ENCODE peak calls at places on chromosomes 16 and 17, in nine cellular contexts. O, R, D, C, M, S, L, P and B are unnamed samples.
A peak's percentile ranks its signal among the peaks of the same experiment; 100 is the strongest.

GRCh38 chr17:34116306-34116705 is 138.8 kb upstream of the CCL2 start:
- DNase-seq in O (no peak), R (no peak), D (no peak), C (no peak), M (no peak), S (no peak), L (no peak), P (no peak), B (no peak)

GRCh38 chr17:75601057-75601987 is 13.7 kb downstream of the MYO15B start:
- DNase-seq in O (peak; percentile 88), R (peak; percentile 41), D (peak; percentile 32), C (peak; percentile 80), M (peak; percentile 14), S (peak; percentile 44), L (no peak), P (peak; percentile 36), B (peak; percentile 79)

GRCh38 chr17:14061666-14062560 is 7.4 kb upstream of the COX10 start:
- DNase-seq in O (no peak), R (no peak), D (peak; percentile 93), C (no peak), M (peak; percentile 80), S (no peak), L (no peak), P (peak; percentile 93), B (peak; percentile 62)

GRCh38 chr16:86252596-86252995 is 257.7 kb upstream of the FOXF1 start:
- DNase-seq in O (peak; percentile 35), R (no peak), D (peak; percentile 49), C (no peak), M (peak; percentile 15), S (no peak), L (no peak), P (peak; percentile 53), B (no peak)

GRCh38 chr17:75785770-75786538 is 1.3 kb downstream of the UNK start:
- DNase-seq in O (no peak), R (no peak), D (peak; percentile 79), C (no peak), M (peak; percentile 44), S (no peak), L (no peak), P (peak; percentile 45), B (no peak)

GRCh38 chr16:76456016-76456415 is 178.8 kb downstream of the CNTNAP4 start:
- DNase-seq in O (no peak), R (no peak), D (no peak), C (no peak), M (no peak), S (no peak), L (no peak), P (no peak), B (no peak)

GRCh38 chr17:77869665-77870132 is 88.8 kb upstream of the TNRC6C start:
- DNase-seq in O (no peak), R (no peak), D (no peak), C (peak; percentile 73), M (no peak), S (no peak), L (no peak), P (no peak), B (no peak)

GRCh38 chr17:62085511-62086408 is 20.7 kb upstream of the MED13 start:
- DNase-seq in O (no peak), R (no peak), D (peak; percentile 86), C (no peak), M (no peak), S (no peak), L (no peak), P (peak; percentile 33), B (no peak)

GRCh38 chr16:2482181-2483107 is 7.5 kb downstream of the TBC1D24 start:
- DNase-seq in O (no peak), R (no peak), D (peak; percentile 92), C (no peak), M (peak; percentile 83), S (peak; percentile 60), L (no peak), P (peak; percentile 86), B (peak; percentile 86)

GRCh38 chr17:74490716-74491115 is 24.3 kb downstream of the CD300A start:
- DNase-seq in O (no peak), R (no peak), D (no peak), C (no peak), M (no peak), S (no peak), L (no peak), P (no peak), B (no peak)

GRCh38 chr17:21253646-21254441 is 634 bp upstream of the NATD1 start:
- DNase-seq in O (no peak), R (no peak), D (no peak), C (no peak), M (no peak), S (no peak), L (no peak), P (no peak), B (no peak)

GRCh38 chr17:81058263-81058871 is 23.4 kb downstream of the BAIAP2 start:
- DNase-seq in O (no peak), R (no peak), D (no peak), C (no peak), M (no peak), S (no peak), L (no peak), P (no peak), B (no peak)

GRCh38 chr16:84738255-84739038 is 38.6 kb downstream of the USP10 start:
- DNase-seq in O (peak; percentile 86), R (peak; percentile 57), D (peak; percentile 78), C (peak; percentile 45), M (peak; percentile 53), S (peak; percentile 71), L (no peak), P (peak; percentile 75), B (peak; percentile 78)

GRCh38 chr16:31471875-31472558 is at the start of gene TGFB1I1:
- DNase-seq in O (peak; percentile 50), R (no peak), D (peak; percentile 85), C (no peak), M (peak; percentile 59), S (peak; percentile 80), L (no peak), P (peak; percentile 95), B (peak; percentile 92)

GRCh38 chr17:80691784-80692183 is 147.1 kb downstream of the RPTOR start:
- DNase-seq in O (no peak), R (no peak), D (no peak), C (no peak), M (no peak), S (no peak), L (no peak), P (no peak), B (no peak)

GRCh38 chr16:57970971-57971370 is at the start of gene CNGB1:
- DNase-seq in O (no peak), R (no peak), D (no peak), C (no peak), M (no peak), S (no peak), L (no peak), P (no peak), B (no peak)

GRCh38 chr17:2962729-2963128 is 100.7 kb downstream of the OR1D5 start:
- DNase-seq in O (no peak), R (no peak), D (no peak), C (no peak), M (no peak), S (no peak), L (no peak), P (no peak), B (no peak)

GRCh38 chr17:77821114-77821513 is 137.4 kb upstream of the TNRC6C start:
- DNase-seq in O (peak; percentile 34), R (no peak), D (no peak), C (peak; percentile 33), M (no peak), S (no peak), L (no peak), P (no peak), B (peak; percentile 46)

GRCh38 chr17:64778367-64779290 is 116.5 kb upstream of the SMURF2 start:
- DNase-seq in O (no peak), R (no peak), D (peak; percentile 47), C (no peak), M (no peak), S (peak; percentile 24), L (no peak), P (no peak), B (no peak)

GRCh38 chr16:28092721-28093382 is 29.3 kb upstream of the GSG1L start:
- DNase-seq in O (no peak), R (no peak), D (no peak), C (no peak), M (no peak), S (no peak), L (no peak), P (peak; percentile 37), B (no peak)

GRCh38 chr16:16120382-16121184 is 102.7 kb downstream of the ABCC6 start:
- DNase-seq in O (no peak), R (no peak), D (no peak), C (no peak), M (no peak), S (peak; percentile 64), L (no peak), P (no peak), B (peak; percentile 87)

GRCh38 chr16:86011532-86011931 is 112.6 kb downstream of the IRF8 start:
- DNase-seq in O (no peak), R (no peak), D (no peak), C (no peak), M (no peak), S (no peak), L (no peak), P (no peak), B (no peak)

GRCh38 chr16:85461814-85462404 is 151.2 kb upstream of the GSE1 start:
- DNase-seq in O (no peak), R (no peak), D (peak; percentile 76), C (no peak), M (no peak), S (no peak), L (no peak), P (peak; percentile 47), B (no peak)

GRCh38 chr17:46795379-46795952 is 23.0 kb downstream of the WNT3 start:
- DNase-seq in O (peak; percentile 67), R (no peak), D (peak; percentile 26), C (no peak), M (no peak), S (no peak), L (no peak), P (peak; percentile 39), B (no peak)

GRCh38 chr17:2174048-2174447 is 119.1 kb downstream of the HIC1 start:
- DNase-seq in O (no peak), R (no peak), D (peak; percentile 63), C (no peak), M (no peak), S (no peak), L (no peak), P (peak; percentile 66), B (no peak)

GRCh38 chr16:12773216-12773615 is 30.5 kb downstream of the CPPED1 start:
- DNase-seq in O (no peak), R (no peak), D (no peak), C (no peak), M (no peak), S (no peak), L (no peak), P (no peak), B (no peak)

GRCh38 chr16:14337303-14338191 is 266.4 kb downstream of the MRTFB start:
- DNase-seq in O (no peak), R (no peak), D (peak; percentile 67), C (no peak), M (no peak), S (no peak), L (no peak), P (peak; percentile 45), B (no peak)

GRCh38 chr17:3960764-3961163 is 3.5 kb downstream of the ATP2A3 start:
- DNase-seq in O (no peak), R (no peak), D (peak; percentile 34), C (no peak), M (no peak), S (no peak), L (no peak), P (no peak), B (peak; percentile 55)

GRCh38 chr17:50045154-50045553 is 10.8 kb upstream of the ITGA3 start:
- DNase-seq in O (peak; percentile 79), R (no peak), D (no peak), C (no peak), M (no peak), S (no peak), L (no peak), P (no peak), B (no peak)

GRCh38 chr17:1488826-1489275 is 3.6 kb downstream of the MYO1C start:
- DNase-seq in O (no peak), R (no peak), D (no peak), C (no peak), M (no peak), S (no peak), L (no peak), P (no peak), B (no peak)

GRCh38 chr17:7468290-7468689 is 11.1 kb downstream of the ZBTB4 start:
- DNase-seq in O (no peak), R (no peak), D (no peak), C (no peak), M (no peak), S (no peak), L (no peak), P (no peak), B (no peak)